ENCODE peak calls at places on chromosome X, in six cellular contexts. U, H, X, K, C and V are unnamed samples.
A peak's percentile ranks its signal among the peaks of the same experiment; 100 is the strongest.

GRCh38 chrX:13126785-13127184 is 82.4 kb upstream of the FAM9C start:
- DNase-seq in X (no peak), U (no peak), C (no peak), H (no peak), K (no peak), V (no peak)

GRCh38 chrX:130705591-130705990 is 197.4 kb downstream of the ENOX2 start:
- DNase-seq in C (no peak), U (no peak), X (no peak), H (no peak), K (no peak), V (no peak)

GRCh38 chrX:13059269-13059668 is 14.8 kb upstream of the FAM9C start:
- DNase-seq in U (no peak), H (no peak), C (no peak), X (no peak), K (no peak), V (no peak)

GRCh38 chrX:17009856-17010650 is 63.6 kb downstream of the REPS2 start:
- DNase-seq in X (no peak), C (no peak), U (no peak), H (no peak), K (no peak), V (no peak)

GRCh38 chrX:70998402-70999027 is 67.6 kb upstream of the SLC7A3 start:
- DNase-seq in X (no peak), K (no peak), C (no peak), U (no peak), H (no peak), V (no peak)

GRCh38 chrX:112043997-112044396 is 38.6 kb downstream of the TRPC5 start:
- DNase-seq in U (no peak), K (no peak), X (no peak), H (no peak), C (no peak), V (no peak)

GRCh38 chrX:16465081-16465876 is 184.7 kb upstream of the S100G start:
- DNase-seq in C (no peak), H (no peak), U (no peak), K (no peak), X (no peak), V (no peak)

GRCh38 chrX:130108647-130109428 is 1.5 kb downstream of the ELF4 start:
- DNase-seq in H (no peak), U (no peak), K (peak; percentile 80), C (peak; percentile 72), X (peak; percentile 39), V (peak; percentile 66)

GRCh38 chrX:103552236-103552635 is 32.9 kb upstream of the RAB40A start:
- DNase-seq in C (no peak), X (no peak), U (no peak), H (no peak), K (no peak), V (no peak)

GRCh38 chrX:17448188-17448587 is 73.2 kb downstream of the NHS start:
- DNase-seq in K (no peak), X (no peak), U (no peak), C (no peak), H (no peak), V (no peak)

GRCh38 chrX:54446084-54446483 is 5.9 kb downstream of the TSR2 start:
- DNase-seq in C (no peak), K (no peak), X (no peak), U (no peak), H (no peak), V (no peak)

GRCh38 chrX:106707771-106708454 is 18.6 kb upstream of the RNF128 start:
- DNase-seq in C (no peak), U (no peak), X (no peak), H (no peak), K (no peak), V (no peak)

GRCh38 chrX:139930923-139931645 is 1.8 kb downstream of the ATP11C start:
- DNase-seq in X (peak; percentile 12), C (peak; percentile 37), U (no peak), H (peak; percentile 15), K (peak; percentile 55), V (peak; percentile 34)

GRCh38 chrX:109886122-109886761 is 116.7 kb upstream of the TMEM164 start:
- DNase-seq in H (peak; percentile 52), X (peak; percentile 15), U (no peak), C (peak; percentile 41), K (no peak), V (no peak)

GRCh38 chrX:136687457-136687856 is 39.5 kb downstream of the CD40LG start:
- DNase-seq in H (no peak), K (no peak), X (no peak), U (no peak), C (no peak), V (no peak)

GRCh38 chrX:136694491-136695087 is 46.6 kb downstream of the CD40LG start:
- DNase-seq in X (no peak), H (no peak), U (no peak), K (no peak), C (no peak), V (no peak)

GRCh38 chrX:136689441-136689840 is 41.5 kb downstream of the CD40LG start:
- DNase-seq in C (no peak), K (no peak), U (no peak), X (no peak), H (no peak), V (no peak)

GRCh38 chrX:136691028-136691809 is 43.3 kb downstream of the CD40LG start:
- DNase-seq in C (no peak), U (no peak), H (no peak), K (no peak), X (no peak), V (no peak)

DNA sequence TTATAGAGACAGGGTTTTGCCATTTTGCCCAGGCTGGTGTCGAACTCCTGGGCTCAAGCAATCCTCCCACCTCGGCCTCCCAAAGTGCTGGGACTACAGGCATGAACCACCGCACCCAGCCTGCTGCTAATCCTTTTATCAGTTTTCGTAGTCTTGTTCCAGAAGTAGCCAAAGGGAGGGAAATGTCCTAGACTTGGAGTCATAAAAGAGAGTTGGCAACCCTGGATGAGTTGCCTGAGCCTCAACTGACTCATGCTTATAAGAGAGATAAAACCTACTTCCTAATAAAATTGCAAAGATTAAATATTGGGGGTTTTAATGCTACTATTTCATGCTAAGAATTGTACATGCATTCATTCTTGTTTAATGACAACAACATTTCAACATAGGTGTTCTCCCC is 44.3 kb downstream of the CD40LG start:
- DNase-seq in U (no peak), H (no peak), K (no peak), X (no peak), C (no peak), V (no peak)
- H3K4me1 ChIP-seq in U (no peaks in the 10 kb centered on the region), H (no peaks in the 10 kb centered on the region), K (no peaks in the 10 kb centered on the region), X (no peaks in the 10 kb centered on the region), C (no peaks in the 10 kb centered on the region), V (no peaks in the 10 kb centered on the region)

DNA sequence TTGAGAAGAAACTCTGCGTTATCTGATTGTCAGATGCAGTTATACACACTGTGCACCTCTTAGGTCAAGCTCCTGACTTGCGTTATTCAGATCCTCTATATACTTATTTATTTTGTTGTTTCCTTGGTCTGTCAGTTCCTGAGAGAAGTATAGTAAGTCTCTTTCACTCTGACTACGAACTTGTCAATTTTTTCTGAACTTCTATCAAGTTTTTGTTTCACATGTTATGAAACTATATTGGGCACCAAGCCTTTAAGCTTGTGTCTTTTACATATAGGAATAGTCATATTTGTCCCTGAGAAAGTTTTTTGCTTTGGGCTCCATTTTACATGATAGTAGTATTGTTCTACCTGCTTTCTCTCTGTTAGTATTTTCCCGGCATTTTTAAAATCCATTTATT is 31.7 kb downstream of the ZNF275 start:
- DNase-seq in H (no peak), X (no peak), C (no peak), K (no peak), U (no peak), V (no peak)
- H3K4me3 ChIP-seq in H (no peak overlapping the region), X (no peak overlapping the region), C (no peak overlapping the region), K (no peak overlapping the region), U (no peak overlapping the region), V (no peak overlapping the region)

DNA sequence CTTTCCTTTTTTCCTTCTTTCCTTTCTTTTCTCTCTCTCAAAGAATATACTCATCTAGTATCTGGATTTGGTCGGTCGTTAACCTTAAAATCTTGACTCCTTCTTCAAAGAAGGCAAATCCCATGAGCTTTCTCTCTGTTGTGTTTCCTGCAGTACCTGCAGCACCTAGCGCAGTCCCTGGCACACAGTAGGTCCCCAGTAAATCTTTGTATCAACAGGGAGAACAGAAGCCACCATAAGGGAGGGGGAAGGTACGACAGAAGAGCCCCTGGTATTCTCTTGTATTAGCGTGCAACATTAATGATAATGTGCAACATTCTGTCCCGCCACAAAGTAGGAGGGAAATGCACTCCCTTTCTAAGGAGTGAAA is 133.5 kb downstream of the AMELX start:
- DNase-seq in X (no peak), U (no peak), C (no peak), H (no peak), K (no peak), V (no peak)
- H3K27ac ChIP-seq in X (peak overlapping the region; percentile 69), U (peak overlapping the region; percentile 86), C (peak overlapping the region; percentile 79), H (no peak overlapping the region), K (peak overlapping the region; percentile 83), V (no peak overlapping the region)

GRCh38 chrX:74585766-74586165 is 28.7 kb downstream of the RLIM start:
- DNase-seq in K (no peak), H (no peak), U (no peak), C (no peak), X (no peak), V (no peak)
- H3K4me1 ChIP-seq in K (no peaks in the 10 kb centered on the region), H (no peaks in the 10 kb centered on the region), U (no peaks in the 10 kb centered on the region), C (no peaks in the 10 kb centered on the region), X (no peaks in the 10 kb centered on the region), V (no peaks in the 10 kb centered on the region)

DNA sequence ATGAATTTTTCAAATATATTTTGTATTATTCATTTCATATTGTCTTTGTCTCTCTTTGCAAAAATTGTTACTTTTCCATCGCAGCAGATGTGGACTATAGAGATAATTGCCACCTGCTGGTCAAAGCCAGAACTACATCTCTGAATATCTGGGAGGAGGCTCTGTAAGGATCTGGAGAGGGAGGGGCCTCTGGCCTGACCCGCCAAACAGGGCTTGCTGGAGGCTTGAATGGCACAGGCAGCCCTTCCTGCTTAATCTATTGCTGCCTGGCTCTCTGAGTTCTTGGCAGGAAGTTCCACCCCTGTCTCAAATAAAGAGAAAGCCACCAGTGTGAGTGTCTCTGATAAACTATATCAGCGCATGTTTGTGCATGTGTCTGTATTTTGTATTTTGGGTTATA is 132.4 kb downstream of the ZMAT1 start:
- DNase-seq in X (peak; percentile 65), K (no peak), C (peak; percentile 83), H (peak; percentile 88), U (peak; percentile 63), V (peak; percentile 84)
- H3K4me3 ChIP-seq in X (peak overlapping the region; percentile 49), K (no peak overlapping the region), C (peak overlapping the region; percentile 37), H (peak overlapping the region; percentile 7), U (peak overlapping the region; percentile 12), V (no peak overlapping the region)

DNA sequence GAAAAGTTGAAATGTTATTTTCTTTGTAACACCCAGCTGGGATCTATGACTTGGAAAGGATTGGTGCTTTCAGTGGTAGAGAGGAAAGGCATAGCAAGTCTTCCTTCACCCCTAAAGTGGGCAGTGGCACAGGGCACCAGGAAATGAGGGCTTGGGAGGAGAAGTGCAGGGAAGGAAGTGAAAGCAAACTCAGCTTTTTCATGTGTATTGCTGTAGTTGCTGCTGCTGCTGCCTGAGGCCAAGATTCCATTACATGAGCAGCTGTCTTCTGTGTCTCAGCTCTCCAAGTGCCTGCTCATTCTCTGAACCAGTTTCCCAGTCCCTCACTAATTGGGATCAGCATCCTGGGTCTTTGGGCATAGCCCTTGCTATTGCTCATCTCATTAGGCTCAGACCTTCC is 2.6 kb downstream of the HCCS start:
- DNase-seq in X (no peak), K (no peak), H (no peak), C (no peak), U (no peak), V (no peak)
- H3K27ac ChIP-seq in X (no peak overlapping the region), K (peak overlapping the region; percentile 12), H (no peak overlapping the region), C (no peak overlapping the region), U (no peak overlapping the region), V (no peak overlapping the region)